ENCODE peak calls at places on chromosomes 16 and 17, in five cellular contexts. One of them, this sample, is unnamed.

GRCh38 chr16:4016648-4017047 is 99.6 kb downstream of the ADCY9 start:
- DNase-seq in mucosa of descending colon: no peak
- DNase-seq in left ventricle myocardium inferior: no peak
- DNase-seq in BE2C: no peak
- DNase-seq in CD4-positive, alpha-beta T cell: no peak
- DNase-seq in this sample: no peak

GRCh38 chr17:19647697-19648474 is 665 bp upstream of the ALDH3A2 start:
- DNase-seq in CD4-positive, alpha-beta T cell: no peak
- DNase-seq in left ventricle myocardium inferior: peak
- DNase-seq in mucosa of descending colon: peak
- DNase-seq in BE2C: peak
- DNase-seq in this sample: peak

GRCh38 chr17:4667166-4667565 is 25.7 kb upstream of the ALOX15 start:
- DNase-seq in mucosa of descending colon: no peak
- DNase-seq in left ventricle myocardium inferior: no peak
- DNase-seq in CD4-positive, alpha-beta T cell: no peak
- DNase-seq in BE2C: no peak
- DNase-seq in this sample: no peak

GRCh38 chr17:49234509-49235080 is 4.0 kb upstream of the PHOSPHO1 start:
- DNase-seq in mucosa of descending colon: peak
- DNase-seq in CD4-positive, alpha-beta T cell: no peak
- DNase-seq in BE2C: no peak
- DNase-seq in left ventricle myocardium inferior: no peak
- DNase-seq in this sample: no peak

GRCh38 chr16:85757341-85757822 is 6.5 kb upstream of the C16orf74 start:
- DNase-seq in left ventricle myocardium inferior: no peak
- DNase-seq in CD4-positive, alpha-beta T cell: no peak
- DNase-seq in mucosa of descending colon: no peak
- DNase-seq in BE2C: no peak
- DNase-seq in this sample: no peak

GRCh38 chr17:82173351-82174041 is 39.1 kb downstream of the CCDC57 start:
- DNase-seq in mucosa of descending colon: no peak
- DNase-seq in CD4-positive, alpha-beta T cell: no peak
- DNase-seq in left ventricle myocardium inferior: no peak
- DNase-seq in BE2C: no peak
- DNase-seq in this sample: no peak

GRCh38 chr17:78306913-78307312 is 53.0 kb downstream of the SOCS3 start:
- DNase-seq in mucosa of descending colon: no peak
- DNase-seq in BE2C: no peak
- DNase-seq in CD4-positive, alpha-beta T cell: no peak
- DNase-seq in left ventricle myocardium inferior: no peak
- DNase-seq in this sample: no peak

GRCh38 chr17:17073627-17074521 is 31.6 kb downstream of the MPRIP start:
- DNase-seq in mucosa of descending colon: peak
- DNase-seq in left ventricle myocardium inferior: peak
- DNase-seq in CD4-positive, alpha-beta T cell: no peak
- DNase-seq in BE2C: no peak
- DNase-seq in this sample: no peak

GRCh38 chr17:12136646-12137045 is 116.0 kb downstream of the MAP2K4 start:
- DNase-seq in CD4-positive, alpha-beta T cell: no peak
- DNase-seq in left ventricle myocardium inferior: no peak
- DNase-seq in BE2C: no peak
- DNase-seq in mucosa of descending colon: no peak
- DNase-seq in this sample: no peak

DNA sequence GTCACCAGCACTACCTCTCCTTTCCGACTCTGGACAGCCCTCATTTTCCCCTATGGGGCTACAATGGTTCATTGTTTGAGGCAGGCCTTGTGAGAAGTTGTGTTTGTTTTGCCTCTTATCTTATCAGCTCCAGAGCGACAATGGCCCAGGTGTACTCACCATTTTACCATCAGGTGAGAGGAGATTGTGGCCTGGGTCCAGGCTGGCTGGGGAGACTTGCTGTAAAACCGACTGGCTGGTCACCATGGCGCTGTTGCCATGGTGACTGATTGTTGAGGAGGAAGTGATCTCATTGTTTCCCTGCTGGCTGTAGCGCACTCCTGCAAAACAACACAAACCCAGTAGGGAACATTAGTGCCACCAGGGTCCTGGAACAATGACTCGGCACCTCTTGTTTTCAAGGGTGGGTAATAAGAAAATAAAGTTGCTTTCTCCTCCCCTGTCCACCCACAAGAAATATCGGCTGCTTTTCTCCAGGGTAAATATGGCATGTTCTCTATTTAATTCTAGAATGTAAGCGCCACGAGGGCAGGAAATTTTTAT is 34.4 kb downstream of the HNF1B start:
- DNase-seq in CD4-positive, alpha-beta T cell: no peak
- DNase-seq in left ventricle myocardium inferior: no peak
- DNase-seq in BE2C: peak
- DNase-seq in mucosa of descending colon: peak
- DNase-seq in this sample: no peak
- TF ChIP-seq CTCF in CD4-positive, alpha-beta T cell: no peak
- TF ChIP-seq CTCF in left ventricle myocardium inferior: no peak
- TF ChIP-seq CTCF in BE2C: no peak
- TF ChIP-seq CTCF in mucosa of descending colon: no peak
- TF ChIP-seq CTCF in this sample: no peak

GRCh38 chr17:44677136-44677535 is 12.4 kb downstream of the CCDC43 start:
- DNase-seq in CD4-positive, alpha-beta T cell: no peak
- DNase-seq in BE2C: no peak
- DNase-seq in left ventricle myocardium inferior: no peak
- DNase-seq in mucosa of descending colon: no peak
- DNase-seq in this sample: no peak

GRCh38 chr17:44673893-44674292 is 15.7 kb downstream of the CCDC43 start:
- DNase-seq in CD4-positive, alpha-beta T cell: no peak
- DNase-seq in left ventricle myocardium inferior: no peak
- DNase-seq in mucosa of descending colon: no peak
- DNase-seq in BE2C: no peak
- DNase-seq in this sample: no peak

GRCh38 chr17:44672479-44673093 is 16.3 kb downstream of the MEIOC start:
- DNase-seq in CD4-positive, alpha-beta T cell: no peak
- DNase-seq in left ventricle myocardium inferior: no peak
- DNase-seq in BE2C: no peak
- DNase-seq in mucosa of descending colon: no peak
- DNase-seq in this sample: peak
- TF ChIP-seq CTCF in CD4-positive, alpha-beta T cell: peak
- TF ChIP-seq CTCF in left ventricle myocardium inferior: peak
- TF ChIP-seq CTCF in BE2C: peak
- TF ChIP-seq CTCF in mucosa of descending colon: no peak
- TF ChIP-seq CTCF in this sample: peak

DNA sequence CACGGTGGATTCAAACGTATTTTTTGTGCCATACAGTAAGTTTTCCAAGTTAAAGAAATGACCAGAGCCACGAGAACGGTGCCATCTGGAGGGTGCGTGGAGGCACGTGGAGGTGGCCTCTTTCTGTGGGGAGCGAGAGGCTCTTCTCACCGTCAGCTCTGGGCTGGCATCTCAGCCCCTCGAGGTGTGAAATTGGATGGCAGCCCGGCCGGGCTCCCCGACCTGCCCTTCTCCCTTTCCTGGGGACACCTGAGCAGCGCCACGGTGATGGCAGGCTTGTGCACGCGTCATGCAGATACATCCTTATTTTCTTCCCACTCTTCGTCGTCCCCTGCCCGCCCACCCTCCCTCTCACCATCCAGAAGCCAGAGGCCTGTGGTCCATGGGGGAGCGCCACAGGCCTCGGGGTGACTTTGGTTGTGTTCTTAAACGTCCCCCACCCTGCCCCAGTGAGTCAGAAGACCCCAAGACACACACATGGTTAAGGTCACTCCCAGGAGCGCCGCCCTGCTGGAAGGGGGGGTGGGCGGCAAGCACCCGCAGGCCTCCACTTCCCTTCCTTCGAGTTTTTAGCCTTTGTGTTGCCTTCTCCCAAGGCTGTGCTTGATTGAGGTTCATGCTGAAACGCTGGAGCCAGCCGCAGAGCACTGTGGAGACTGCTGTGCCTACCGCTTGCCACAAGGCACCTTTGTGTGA is 109.4 kb downstream of the BANP start:
- DNase-seq in mucosa of descending colon: no peak
- DNase-seq in CD4-positive, alpha-beta T cell: no peak
- DNase-seq in BE2C: no peak
- DNase-seq in left ventricle myocardium inferior: no peak
- DNase-seq in this sample: no peak
- TF ChIP-seq CTCF in mucosa of descending colon: no peak
- TF ChIP-seq CTCF in CD4-positive, alpha-beta T cell: no peak
- TF ChIP-seq CTCF in BE2C: peak
- TF ChIP-seq CTCF in left ventricle myocardium inferior: no peak
- TF ChIP-seq CTCF in this sample: no peak

GRCh38 chr16:16157166-16157565 is 66.1 kb downstream of the ABCC6 start:
- DNase-seq in BE2C: no peak
- DNase-seq in left ventricle myocardium inferior: no peak
- DNase-seq in mucosa of descending colon: no peak
- DNase-seq in CD4-positive, alpha-beta T cell: no peak
- DNase-seq in this sample: no peak
- TF ChIP-seq CTCF in BE2C: no peak
- TF ChIP-seq CTCF in left ventricle myocardium inferior: no peak
- TF ChIP-seq CTCF in mucosa of descending colon: no peak
- TF ChIP-seq CTCF in CD4-positive, alpha-beta T cell: no peak
- TF ChIP-seq CTCF in this sample: no peak

DNA sequence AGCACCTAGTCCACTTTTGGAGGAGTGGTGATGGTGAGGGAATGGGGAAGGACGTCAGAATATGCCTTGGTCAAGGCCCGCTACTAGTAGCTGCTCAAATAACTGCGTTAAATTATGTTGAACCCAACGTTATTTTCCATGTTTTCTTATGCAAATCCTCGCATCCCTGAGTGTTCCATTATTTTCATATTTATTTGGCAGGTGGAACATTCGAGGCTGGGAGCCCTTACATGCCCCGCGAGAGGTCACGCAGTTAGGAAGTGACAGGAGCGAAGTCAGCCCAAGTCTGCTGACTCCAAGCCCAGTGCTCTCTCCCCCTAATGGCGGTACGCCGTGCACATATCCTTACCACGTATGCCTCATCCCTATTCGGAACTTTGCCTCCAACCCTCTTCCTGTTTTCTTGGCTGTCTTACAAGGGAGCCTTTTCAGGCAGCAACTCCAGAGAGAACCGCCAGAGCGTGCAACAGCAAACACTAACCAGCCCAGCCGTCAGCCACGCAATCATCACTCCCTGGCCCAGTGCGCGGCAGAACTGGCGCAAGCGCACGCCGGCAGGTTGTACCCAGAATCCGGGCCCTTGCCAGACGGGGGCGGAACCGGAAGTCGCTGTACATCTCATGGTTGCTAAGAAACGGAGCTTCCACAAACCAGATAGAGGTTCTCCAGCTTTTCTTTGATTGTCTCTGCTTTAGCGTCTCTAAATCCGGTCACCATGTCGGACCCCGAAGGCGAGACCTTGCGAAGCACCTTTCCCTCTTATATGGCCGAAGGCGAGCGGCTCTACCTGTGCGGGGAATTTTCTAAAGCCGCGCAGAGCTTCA is at the start of gene ODAD4:
- DNase-seq in mucosa of descending colon: peak
- DNase-seq in CD4-positive, alpha-beta T cell: peak
- DNase-seq in left ventricle myocardium inferior: peak
- DNase-seq in BE2C: peak
- DNase-seq in this sample: peak
- TF ChIP-seq CTCF in mucosa of descending colon: peak
- TF ChIP-seq CTCF in CD4-positive, alpha-beta T cell: peak
- TF ChIP-seq CTCF in left ventricle myocardium inferior: peak
- TF ChIP-seq CTCF in BE2C: peak
- TF ChIP-seq CTCF in this sample: no peak

DNA sequence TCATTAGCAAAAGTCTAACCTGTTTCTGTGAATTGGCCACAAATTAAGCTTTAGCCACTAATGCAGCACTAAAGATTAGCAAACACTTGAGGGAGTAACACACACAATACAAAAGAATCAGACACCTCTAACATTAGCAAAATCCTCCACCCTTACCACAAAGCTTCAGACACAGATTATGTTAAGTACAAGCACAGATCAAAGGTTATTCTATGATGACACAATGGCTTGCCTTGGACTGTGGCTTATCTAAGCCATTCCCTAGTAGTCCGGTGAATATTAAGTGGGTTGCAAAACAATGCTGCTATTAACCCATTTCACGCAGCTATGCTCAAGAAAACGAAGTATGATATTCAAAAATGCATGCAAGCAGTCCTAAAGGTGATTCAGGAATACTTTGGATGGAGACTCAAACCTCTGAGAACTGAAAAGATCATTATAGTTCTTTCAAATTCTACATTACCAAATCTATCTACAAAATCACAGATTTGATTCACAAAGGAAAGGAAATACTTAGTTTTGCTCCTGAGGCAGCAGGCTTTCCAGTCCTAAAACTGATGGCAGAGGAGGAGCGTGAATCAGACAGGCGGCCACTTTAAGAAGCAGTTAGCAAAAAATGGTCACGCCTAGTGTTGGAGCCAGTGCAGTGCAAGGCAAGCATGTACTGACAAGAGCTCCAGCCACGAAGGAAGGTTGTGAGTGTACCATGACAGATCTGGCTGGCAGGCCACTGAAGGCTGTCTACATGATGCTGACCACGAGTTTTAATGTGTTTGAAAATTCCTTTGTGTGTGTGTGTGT is 67.2 kb downstream of the PARN start:
- DNase-seq in left ventricle myocardium inferior: no peak
- DNase-seq in BE2C: no peak
- DNase-seq in CD4-positive, alpha-beta T cell: no peak
- DNase-seq in mucosa of descending colon: peak
- DNase-seq in this sample: no peak
- TF ChIP-seq CTCF in left ventricle myocardium inferior: peak
- TF ChIP-seq CTCF in BE2C: no peak
- TF ChIP-seq CTCF in CD4-positive, alpha-beta T cell: no peak
- TF ChIP-seq CTCF in mucosa of descending colon: no peak
- TF ChIP-seq CTCF in this sample: no peak

GRCh38 chr16:1494711-1495110 is 1.6 kb downstream of the TELO2 start:
- DNase-seq in mucosa of descending colon: no peak
- DNase-seq in left ventricle myocardium inferior: peak
- DNase-seq in BE2C: no peak
- DNase-seq in CD4-positive, alpha-beta T cell: no peak
- DNase-seq in this sample: no peak

GRCh38 chr16:1492923-1493745 is at the start of gene TELO2:
- DNase-seq in BE2C: peak
- DNase-seq in left ventricle myocardium inferior: peak
- DNase-seq in CD4-positive, alpha-beta T cell: peak
- DNase-seq in mucosa of descending colon: peak
- DNase-seq in this sample: peak

GRCh38 chr16:1495281-1496262 is 2.4 kb downstream of the TELO2 start:
- DNase-seq in CD4-positive, alpha-beta T cell: no peak
- DNase-seq in BE2C: no peak
- DNase-seq in mucosa of descending colon: no peak
- DNase-seq in left ventricle myocardium inferior: no peak
- DNase-seq in this sample: no peak

GRCh38 chr16:1493746-1494094 is 560 bp downstream of the TELO2 start:
- DNase-seq in BE2C: peak
- DNase-seq in mucosa of descending colon: no peak
- DNase-seq in left ventricle myocardium inferior: no peak
- DNase-seq in CD4-positive, alpha-beta T cell: no peak
- DNase-seq in this sample: peak

DNA sequence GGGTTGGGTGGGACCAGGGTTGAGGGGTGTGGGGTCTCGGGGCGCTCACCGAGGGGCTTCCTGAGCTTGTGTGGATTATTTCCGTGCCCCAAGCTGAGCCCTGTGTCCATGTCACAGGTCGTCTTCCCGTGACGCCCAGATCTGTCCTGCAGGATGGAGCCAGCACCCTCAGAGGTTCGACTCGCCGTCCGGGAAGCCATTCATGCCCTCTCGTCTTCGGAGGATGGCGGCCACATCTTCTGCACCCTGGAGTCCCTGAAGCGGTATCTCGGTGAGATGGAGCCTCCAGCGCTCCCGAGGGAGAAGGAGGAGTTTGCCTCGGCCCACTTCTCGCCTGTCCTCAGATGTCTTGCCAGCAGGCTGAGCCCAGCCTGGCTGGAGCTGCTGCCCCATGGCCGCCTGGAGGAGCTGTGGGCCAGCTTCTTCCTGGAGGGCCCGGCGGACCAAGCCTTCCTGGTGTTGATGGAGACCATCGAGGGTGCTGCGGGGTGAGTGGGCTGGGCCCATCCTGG is 1.0 kb downstream of the TELO2 start:
- DNase-seq in CD4-positive, alpha-beta T cell: no peak
- DNase-seq in mucosa of descending colon: no peak
- DNase-seq in left ventricle myocardium inferior: peak
- DNase-seq in BE2C: peak
- DNase-seq in this sample: no peak
- TF ChIP-seq CTCF in CD4-positive, alpha-beta T cell: no peak
- TF ChIP-seq CTCF in mucosa of descending colon: no peak
- TF ChIP-seq CTCF in left ventricle myocardium inferior: peak
- TF ChIP-seq CTCF in BE2C: peak
- TF ChIP-seq CTCF in this sample: peak